ENCODE peak calls at places on chromosomes 3 and 15, in eight cellular contexts. D is prostate gland, B is tibial artery, Q is kidney, R is thyroid gland, S is sigmoid colon, K is HepG2, Y is vagina. W is an unnamed sample. For H3K36me3, the result is how much of the 10 kb centered on the place peaks cover.

GRCh38 chr3:17983106-17983505 is 240.7 kb upstream of the TBC1D5 start:
- DNase-seq in R (no peak), K (no peak), S (no peak), B (no peak), Y (no peak), D (no peak), Q (no peak), W (no peak)

GRCh38 chr3:172355836-172356235 is 92.4 kb downstream of the GHSR start:
- DNase-seq in Y (no peak), B (no peak), K (no peak), Q (no peak), D (no peak), R (peak), S (no peak), W (no peak)

GRCh38 chr3:25945836-25946235 is 155.9 kb downstream of the OXSM start:
- DNase-seq in S (no peak), Q (no peak), Y (no peak), R (no peak), D (no peak), B (no peak), K (no peak), W (no peak)

GRCh38 chr15:32952901-32953889 is 235.4 kb downstream of the GREM1 start:
- DNase-seq in S (no peak), B (no peak), D (no peak), Q (no peak), Y (no peak), R (no peak), K (no peak), W (no peak)

GRCh38 chr3:99825239-99825638 is 7.6 kb downstream of the CMSS1 start:
- DNase-seq in Y (no peak), K (no peak), D (no peak), R (no peak), B (no peak), Q (no peak), S (no peak), W (no peak)

GRCh38 chr3:2098398-2099027 is at the start of gene CNTN4:
- DNase-seq in S (peak), Q (peak), Y (no peak), R (peak), K (peak), D (peak), B (peak), W (no peak)

GRCh38 chr3:105688821-105689220 is 180.0 kb downstream of the CBLB start:
- DNase-seq in Y (no peak), K (peak), B (no peak), S (no peak), R (no peak), D (no peak), Q (no peak), W (no peak)

GRCh38 chr3:67653425-67654098 is 850 bp downstream of the SUCLG2 start:
- DNase-seq in B (no peak), D (no peak), K (peak), Y (no peak), Q (no peak), R (no peak), S (no peak), W (no peak)

GRCh38 chr15:91929509-91929908 is 76.0 kb downstream of the SLCO3A1 start:
- DNase-seq in B (peak), R (no peak), S (no peak), D (no peak), Q (no peak), K (no peak), Y (no peak), W (no peak)

GRCh38 chr3:14630404-14631100 is 21.0 kb upstream of the CCDC174 start:
- DNase-seq in S (no peak), Q (no peak), D (no peak), R (no peak), Y (no peak), B (no peak), K (no peak), W (no peak)

GRCh38 chr3:12759693-12760565 is 870 bp upstream of the TMEM40 start:
- DNase-seq in K (no peak), S (no peak), D (no peak), Q (no peak), Y (no peak), R (no peak), B (no peak), W (no peak)

GRCh38 chr3:99269606-99270355 is 368.3 kb upstream of the DCBLD2 start:
- DNase-seq in B (peak), R (no peak), Y (no peak), Q (no peak), S (peak), D (peak), K (no peak), W (no peak)

DNA sequence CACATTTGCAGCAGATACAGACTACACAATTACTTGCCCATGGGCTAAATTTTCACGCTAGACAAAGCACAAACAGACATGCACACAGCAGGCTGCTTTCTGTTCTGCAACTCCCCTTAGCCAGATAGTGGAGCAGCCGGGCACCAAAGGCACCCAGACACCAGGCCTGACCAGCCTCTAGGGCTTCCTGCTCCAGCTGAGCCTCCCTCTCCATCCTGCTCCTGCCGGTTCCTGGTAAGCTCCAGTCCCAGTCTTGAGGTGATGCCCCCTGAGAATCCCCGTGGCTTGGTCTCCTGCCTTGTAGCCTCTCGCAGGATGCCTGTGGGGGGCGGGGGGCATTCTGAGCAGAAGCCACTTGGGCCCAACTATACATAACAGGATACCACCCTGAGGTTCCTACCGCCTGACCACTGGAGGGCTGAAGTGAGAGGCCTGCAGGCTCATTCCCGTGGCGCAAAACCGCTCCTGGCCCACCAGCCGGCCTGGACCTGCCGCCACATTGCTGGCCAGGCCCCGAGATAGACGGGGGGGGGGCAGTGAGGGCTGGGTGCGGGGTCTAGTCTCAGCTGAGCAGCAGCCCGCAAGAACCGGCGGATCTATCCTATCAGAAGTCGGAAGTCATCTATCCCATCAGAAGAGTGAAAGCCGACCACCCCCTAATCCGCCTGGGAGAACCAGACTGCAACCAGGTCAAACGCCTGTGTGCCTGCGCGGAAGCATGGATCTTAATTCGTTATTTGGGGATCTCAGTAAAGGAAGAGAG is 3.9 kb downstream of the FOXL2 start:
- DNase-seq in K (no peak), R (no peak), Y (no peak), D (no peak), S (no peak), Q (no peak), B (no peak), W (no peak)
- H3K4me3 ChIP-seq in K (no peak), R (no peak), Y (no peak), D (no peak), S (no peak), Q (no peak), B (no peak), W (no peak)

DNA sequence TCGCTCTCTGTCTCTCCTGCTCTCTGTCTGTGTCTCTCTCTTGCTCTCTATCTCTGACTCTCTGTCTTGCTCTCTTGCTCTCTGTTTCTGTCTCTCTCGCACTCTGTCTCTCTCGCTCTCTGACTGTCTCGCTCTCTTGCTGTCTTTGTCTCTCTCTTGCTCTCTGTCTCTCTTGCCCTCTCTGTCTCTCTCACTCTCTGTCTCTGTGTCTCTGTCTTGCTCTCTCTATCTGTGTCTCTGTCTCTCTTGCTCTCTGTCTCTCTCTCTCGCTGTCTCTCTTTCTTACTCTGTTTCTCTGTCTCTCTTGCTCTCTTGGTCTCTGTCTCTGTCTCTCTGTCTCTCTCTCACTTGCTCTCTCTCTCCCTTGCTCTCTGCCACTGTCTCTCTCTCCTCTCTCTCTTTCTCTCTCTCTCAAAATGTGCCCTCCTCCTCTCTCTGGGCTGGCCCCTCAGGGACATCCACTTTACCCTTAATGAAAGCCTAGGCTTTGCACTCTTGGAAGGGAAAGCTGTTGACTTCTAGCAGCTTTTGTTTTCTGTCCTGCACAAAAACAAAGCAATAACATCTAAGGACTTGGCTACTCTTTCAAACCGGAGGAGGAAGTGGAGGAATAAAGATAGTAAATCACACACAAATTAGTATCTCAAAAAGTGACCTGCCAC is 73.9 kb upstream of the NR2E3 start:
- DNase-seq in S (no peak), D (no peak), Q (no peak), Y (no peak), B (no peak), R (no peak), K (no peak), W (no peak)
- H3K36me3 ChIP-seq in S (under half), D (under half), Q (under half), Y (under half), B (under half), R (under half), K (under half), W (under half)

GRCh38 chr15:100042558-100042957 is 299.2 kb downstream of the ADAMTS17 start:
- DNase-seq in B (no peak), Q (no peak), Y (no peak), S (no peak), D (no peak), R (no peak), K (no peak), W (no peak)
- H3K4me3 ChIP-seq in B (no peak), Q (no peak), Y (no peak), S (no peak), D (no peak), R (no peak), K (no peak), W (no peak)

DNA sequence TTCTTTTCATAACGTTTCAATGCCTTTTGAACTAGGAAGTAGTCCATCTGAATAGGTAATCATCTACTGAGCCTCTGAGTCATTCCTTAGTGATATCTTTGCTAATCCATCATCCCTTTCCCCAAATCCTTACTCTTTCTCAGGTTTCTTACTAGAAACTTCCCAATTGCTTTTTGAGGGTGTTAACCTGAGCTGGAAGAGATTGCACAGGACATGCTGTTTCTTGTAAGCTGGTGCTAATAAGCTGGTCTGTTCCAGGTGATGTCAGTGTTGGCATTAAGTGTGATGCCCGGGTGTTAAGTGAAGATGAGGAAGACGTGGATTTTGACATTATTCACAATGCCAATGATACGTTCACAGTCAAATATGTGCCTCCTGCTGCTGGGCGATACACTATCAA is 101.0 kb downstream of the DNASE1L3 start:
- DNase-seq in R (no peak), K (no peak), D (no peak), S (no peak), Q (no peak), Y (no peak), B (no peak), W (no peak)
- H3K36me3 ChIP-seq in R (under half), K (half or more), D (under half), S (half or more), Q (under half), Y (under half), B (half or more), W (half or more)

DNA sequence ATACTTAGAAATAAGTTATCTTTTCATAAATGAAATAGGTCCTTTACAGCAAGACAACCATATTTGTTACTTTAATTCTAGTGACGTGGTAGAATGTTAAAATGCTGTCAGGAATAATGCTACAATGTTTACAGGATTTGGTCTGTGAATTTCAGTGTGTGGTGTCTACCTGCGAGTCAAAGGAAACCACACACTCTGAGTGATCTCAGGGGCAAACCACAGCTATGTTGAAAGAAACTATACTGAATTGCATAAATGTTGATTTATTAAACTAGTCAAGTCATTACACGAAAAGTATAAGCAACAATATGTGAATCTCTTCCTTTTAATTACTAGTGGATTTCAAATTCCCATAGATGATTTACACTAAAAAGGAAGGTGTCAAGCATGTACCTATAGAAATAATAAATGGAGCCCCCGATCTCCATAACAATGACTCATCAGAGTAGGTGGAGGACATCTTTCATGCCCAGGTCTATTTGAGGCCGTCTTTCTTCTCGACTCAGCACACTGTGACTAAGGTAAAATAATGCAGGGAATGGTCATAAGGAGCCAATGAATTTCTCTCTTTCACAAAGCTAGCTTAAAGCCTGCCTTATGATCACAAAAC is 463.0 kb downstream of the ERC2 start:
- DNase-seq in Q (no peak), S (no peak), B (no peak), Y (no peak), R (no peak), D (no peak), K (no peak), W (no peak)
- H3K4me3 ChIP-seq in Q (no peak), S (no peak), B (no peak), Y (no peak), R (no peak), D (no peak), K (no peak), W (no peak)

DNA sequence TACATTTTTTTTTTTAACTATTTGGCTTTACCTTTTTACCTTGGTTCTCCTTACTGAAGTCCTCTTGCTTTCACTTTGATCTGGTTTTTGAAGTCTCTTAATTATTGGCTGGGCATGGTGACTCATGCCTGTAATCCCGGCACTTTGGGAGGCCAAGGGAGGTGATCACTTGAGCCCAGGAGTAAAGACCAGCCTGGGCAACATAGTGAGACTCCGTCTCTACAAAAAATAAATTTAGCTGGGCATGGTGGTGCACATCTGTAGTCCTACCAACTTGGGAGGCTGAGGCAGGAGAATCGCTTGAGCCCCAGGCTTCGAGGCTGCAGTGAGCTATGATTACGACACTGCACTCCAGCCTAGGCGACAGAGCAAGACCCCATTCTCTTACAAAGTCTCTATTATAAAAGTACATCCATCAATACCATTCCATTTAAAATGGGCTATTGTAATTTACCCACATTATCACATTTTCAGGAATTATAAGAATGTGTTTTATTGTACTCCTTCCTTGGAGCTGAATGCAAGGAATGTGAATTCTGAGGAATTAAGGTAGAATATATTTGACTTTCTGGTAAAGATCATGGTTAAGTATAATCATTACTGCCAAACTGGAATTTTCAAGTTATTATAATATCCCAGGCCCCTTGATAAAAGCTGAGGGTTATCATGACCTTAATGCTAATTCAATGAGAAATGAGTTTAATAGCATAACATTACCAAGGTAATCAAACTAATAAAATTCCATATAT is 49.0 kb downstream of the MSL2 start:
- DNase-seq in Y (no peak), S (no peak), D (no peak), R (no peak), K (peak), B (no peak), Q (no peak), W (no peak)
- H3K36me3 ChIP-seq in Y (under half), S (under half), D (under half), R (under half), K (under half), B (under half), Q (under half), W (under half)